ENCODE peak calls at places on chromosomes 13 and 19, in nine cellular contexts. F is caudate nucleus; L is Peyer's patch; C is coronary artery; H is naive thymus-derived CD8-positive, alpha-beta T cell; X is stimulated activated CD8-positive, alpha-beta memory T cell treated with anti-CD3 and anti-CD28 coated beads, Interleukin-2, amount 100 ng/mL, for 1 hour; P is OCI-LY7; W is amygdala; V is stimulated activated CD4-positive, alpha-beta T cell treated with anti-CD3 and anti-CD28 coated beads, Interleukin-1b, Interleukin-23, amount 100 ng/mL, for 1 hour. R is an unnamed sample.

GRCh38 chr13:108408670-108409069 is 139.2 kb downstream of the TNFSF13B start:
- DNase-seq in C (no peak), W (no peak), P (no peak), L (no peak), X (no peak), H (no peak), F (no peak), V (no peak), R (no peak)

GRCh38 chr13:98176777-98177608 is at the start of gene RNF113B:
- DNase-seq in H (no peak), L (no peak), V (no peak), X (no peak), F (no peak), W (no peak), C (no peak), P (no peak), R (no peak)

GRCh38 chr13:110405597-110406450 is 98.7 kb downstream of the COL4A2 start:
- DNase-seq in P (no peak), F (no peak), H (no peak), C (peak), W (no peak), X (no peak), V (no peak), L (no peak), R (no peak)

GRCh38 chr13:34145061-34145460 is 327.1 kb downstream of the RFC3 start:
- DNase-seq in V (no peak), L (no peak), F (no peak), X (no peak), H (no peak), C (no peak), P (no peak), W (no peak), R (no peak)

GRCh38 chr19:41887711-41888382 is 4.9 kb downstream of the ARHGEF1 start:
- DNase-seq in L (peak), X (peak), W (peak), P (peak), F (peak), V (peak), H (peak), C (no peak), R (peak)

GRCh38 chr13:112616586-112617381 is 28.8 kb upstream of the TUBGCP3 start:
- DNase-seq in H (no peak), F (no peak), W (no peak), L (no peak), P (peak), V (no peak), X (no peak), C (no peak), R (no peak)

GRCh38 chr13:67275351-67275989 is 45.3 kb upstream of the PCDH9 start:
- DNase-seq in F (no peak), H (no peak), C (no peak), X (no peak), L (no peak), P (no peak), W (no peak), V (no peak), R (no peak)

GRCh38 chr19:10929402-10929794 is 787 bp downstream of the TIMM29 start:
- DNase-seq in P (no peak), F (no peak), V (no peak), L (peak), X (no peak), H (no peak), C (no peak), W (no peak), R (no peak)

GRCh38 chr19:43575955-43576451 is 402 bp downstream of the PINLYP start:
- DNase-seq in P (no peak), C (no peak), L (no peak), X (no peak), W (no peak), F (no peak), H (no peak), V (no peak), R (no peak)

R was measured in upper lobe of right lung.